ENCODE peak calls at places on chromosomes 2 and 18, in eight cellular contexts. One of them, this sample, is unnamed.

GRCh38 chr2:72144746-72145657 is 2.7 kb downstream of the CYP26B1 start:
- DNase-seq in NCI-H1436: no peak
- DNase-seq in astrocyte of the spinal cord: no peak
- DNase-seq in cardiac muscle cell: peak
- DNase-seq in activated naive CD4-positive, alpha-beta T cell: no peak
- DNase-seq in NCI-H2171 treated with DMSO at 0.1 percent for 48 hours: peak
- DNase-seq in M059J: peak
- DNase-seq in fibroblast of lung: no peak
- DNase-seq in this sample: no peak

GRCh38 chr2:120958623-120959366 is 223.1 kb downstream of the GLI2 start:
- DNase-seq in NCI-H1436: no peak
- DNase-seq in astrocyte of the spinal cord: peak
- DNase-seq in cardiac muscle cell: peak
- DNase-seq in activated naive CD4-positive, alpha-beta T cell: no peak
- DNase-seq in NCI-H2171 treated with DMSO at 0.1 percent for 48 hours: no peak
- DNase-seq in M059J: no peak
- DNase-seq in fibroblast of lung: no peak
- DNase-seq in this sample: no peak

GRCh38 chr2:9206991-9207640 is 504 bp downstream of the ASAP2 start:
- DNase-seq in NCI-H1436: no peak
- DNase-seq in astrocyte of the spinal cord: peak
- DNase-seq in cardiac muscle cell: peak
- DNase-seq in activated naive CD4-positive, alpha-beta T cell: no peak
- DNase-seq in NCI-H2171 treated with DMSO at 0.1 percent for 48 hours: peak
- DNase-seq in M059J: peak
- DNase-seq in fibroblast of lung: peak
- DNase-seq in this sample: no peak

GRCh38 chr18:79139206-79139605 is 70.0 kb downstream of the ATP9B start:
- DNase-seq in NCI-H1436: no peak
- DNase-seq in astrocyte of the spinal cord: no peak
- DNase-seq in cardiac muscle cell: no peak
- DNase-seq in activated naive CD4-positive, alpha-beta T cell: no peak
- DNase-seq in NCI-H2171 treated with DMSO at 0.1 percent for 48 hours: no peak
- DNase-seq in M059J: no peak
- DNase-seq in fibroblast of lung: no peak
- DNase-seq in this sample: no peak

GRCh38 chr2:27156739-27157475 is 8.1 kb downstream of the TCF23 start:
- DNase-seq in NCI-H1436: no peak
- DNase-seq in astrocyte of the spinal cord: no peak
- DNase-seq in cardiac muscle cell: no peak
- DNase-seq in activated naive CD4-positive, alpha-beta T cell: no peak
- DNase-seq in NCI-H2171 treated with DMSO at 0.1 percent for 48 hours: peak
- DNase-seq in M059J: no peak
- DNase-seq in fibroblast of lung: no peak
- DNase-seq in this sample: no peak

GRCh38 chr18:8947576-8947975 is 154.9 kb upstream of the NDUFV2 start:
- DNase-seq in NCI-H1436: no peak
- DNase-seq in astrocyte of the spinal cord: peak
- DNase-seq in cardiac muscle cell: peak
- DNase-seq in activated naive CD4-positive, alpha-beta T cell: no peak
- DNase-seq in NCI-H2171 treated with DMSO at 0.1 percent for 48 hours: peak
- DNase-seq in M059J: peak
- DNase-seq in fibroblast of lung: peak
- DNase-seq in this sample: peak

GRCh38 chr18:59035591-59035990 is 104.1 kb upstream of the SEC11C start:
- DNase-seq in NCI-H1436: no peak
- DNase-seq in astrocyte of the spinal cord: no peak
- DNase-seq in cardiac muscle cell: no peak
- DNase-seq in activated naive CD4-positive, alpha-beta T cell: no peak
- DNase-seq in NCI-H2171 treated with DMSO at 0.1 percent for 48 hours: peak
- DNase-seq in M059J: no peak
- DNase-seq in fibroblast of lung: no peak
- DNase-seq in this sample: no peak

GRCh38 chr2:180753809-180754761 is 226.3 kb upstream of the UBE2E3 start:
- DNase-seq in NCI-H1436: no peak
- DNase-seq in astrocyte of the spinal cord: peak
- DNase-seq in cardiac muscle cell: no peak
- DNase-seq in activated naive CD4-positive, alpha-beta T cell: no peak
- DNase-seq in NCI-H2171 treated with DMSO at 0.1 percent for 48 hours: no peak
- DNase-seq in M059J: peak
- DNase-seq in fibroblast of lung: peak
- DNase-seq in this sample: no peak

GRCh38 chr18:61703508-61703907 is 189.3 kb downstream of the RNF152 start:
- DNase-seq in NCI-H1436: no peak
- DNase-seq in astrocyte of the spinal cord: peak
- DNase-seq in cardiac muscle cell: peak
- DNase-seq in activated naive CD4-positive, alpha-beta T cell: no peak
- DNase-seq in NCI-H2171 treated with DMSO at 0.1 percent for 48 hours: no peak
- DNase-seq in M059J: peak
- DNase-seq in fibroblast of lung: peak
- DNase-seq in this sample: peak

GRCh38 chr2:215384710-215385109 is 51.2 kb downstream of the FN1 start:
- DNase-seq in NCI-H1436: no peak
- DNase-seq in astrocyte of the spinal cord: no peak
- DNase-seq in cardiac muscle cell: no peak
- DNase-seq in activated naive CD4-positive, alpha-beta T cell: no peak
- DNase-seq in NCI-H2171 treated with DMSO at 0.1 percent for 48 hours: no peak
- DNase-seq in M059J: no peak
- DNase-seq in fibroblast of lung: no peak
- DNase-seq in this sample: no peak

GRCh38 chr2:205946226-205946625 is 139.7 kb downstream of the INO80D start:
- DNase-seq in NCI-H1436: no peak
- DNase-seq in astrocyte of the spinal cord: no peak
- DNase-seq in cardiac muscle cell: no peak
- DNase-seq in activated naive CD4-positive, alpha-beta T cell: no peak
- DNase-seq in NCI-H2171 treated with DMSO at 0.1 percent for 48 hours: no peak
- DNase-seq in M059J: no peak
- DNase-seq in fibroblast of lung: no peak
- DNase-seq in this sample: no peak

GRCh38 chr2:235511187-235511661 is 17.4 kb downstream of the AGAP1 start:
- DNase-seq in NCI-H1436: no peak
- DNase-seq in astrocyte of the spinal cord: peak
- DNase-seq in cardiac muscle cell: peak
- DNase-seq in activated naive CD4-positive, alpha-beta T cell: no peak
- DNase-seq in NCI-H2171 treated with DMSO at 0.1 percent for 48 hours: no peak
- DNase-seq in M059J: peak
- DNase-seq in fibroblast of lung: peak
- DNase-seq in this sample: peak

GRCh38 chr2:231709981-231710750 is 1.8 kb downstream of the PTMA start:
- DNase-seq in NCI-H1436: peak
- DNase-seq in astrocyte of the spinal cord: peak
- DNase-seq in cardiac muscle cell: peak
- DNase-seq in activated naive CD4-positive, alpha-beta T cell: peak
- DNase-seq in NCI-H2171 treated with DMSO at 0.1 percent for 48 hours: no peak
- DNase-seq in M059J: peak
- DNase-seq in fibroblast of lung: peak
- DNase-seq in this sample: no peak

GRCh38 chr2:189579585-189579984 is 1.0 kb downstream of the SLC40A1 start:
- DNase-seq in NCI-H1436: no peak
- DNase-seq in astrocyte of the spinal cord: no peak
- DNase-seq in cardiac muscle cell: peak
- DNase-seq in activated naive CD4-positive, alpha-beta T cell: no peak
- DNase-seq in NCI-H2171 treated with DMSO at 0.1 percent for 48 hours: no peak
- DNase-seq in M059J: no peak
- DNase-seq in fibroblast of lung: no peak
- DNase-seq in this sample: no peak

GRCh38 chr2:216691210-216691741 is 4.1 kb downstream of the IGFBP5 start:
- DNase-seq in NCI-H1436: peak
- DNase-seq in astrocyte of the spinal cord: peak
- DNase-seq in cardiac muscle cell: peak
- DNase-seq in activated naive CD4-positive, alpha-beta T cell: no peak
- DNase-seq in NCI-H2171 treated with DMSO at 0.1 percent for 48 hours: peak
- DNase-seq in M059J: peak
- DNase-seq in fibroblast of lung: peak
- DNase-seq in this sample: no peak

GRCh38 chr2:108616731-108617161 is 82.5 kb downstream of the LIMS1 start:
- DNase-seq in NCI-H1436: no peak
- DNase-seq in astrocyte of the spinal cord: peak
- DNase-seq in cardiac muscle cell: no peak
- DNase-seq in activated naive CD4-positive, alpha-beta T cell: no peak
- DNase-seq in NCI-H2171 treated with DMSO at 0.1 percent for 48 hours: peak
- DNase-seq in M059J: peak
- DNase-seq in fibroblast of lung: peak
- DNase-seq in this sample: no peak

GRCh38 chr2:212076456-212076855 is 462.1 kb downstream of the ERBB4 start:
- DNase-seq in NCI-H1436: no peak
- DNase-seq in astrocyte of the spinal cord: no peak
- DNase-seq in cardiac muscle cell: no peak
- DNase-seq in activated naive CD4-positive, alpha-beta T cell: no peak
- DNase-seq in NCI-H2171 treated with DMSO at 0.1 percent for 48 hours: no peak
- DNase-seq in M059J: no peak
- DNase-seq in fibroblast of lung: no peak
- DNase-seq in this sample: no peak

GRCh38 chr2:133500967-133501366 is 67.3 kb downstream of the NCKAP5 start:
- DNase-seq in NCI-H1436: no peak
- DNase-seq in astrocyte of the spinal cord: no peak
- DNase-seq in cardiac muscle cell: no peak
- DNase-seq in activated naive CD4-positive, alpha-beta T cell: no peak
- DNase-seq in NCI-H2171 treated with DMSO at 0.1 percent for 48 hours: no peak
- DNase-seq in M059J: peak
- DNase-seq in fibroblast of lung: no peak
- DNase-seq in this sample: no peak

GRCh38 chr2:167212054-167212648 is 323.9 kb downstream of the XIRP2 start:
- DNase-seq in NCI-H1436: peak
- DNase-seq in astrocyte of the spinal cord: peak
- DNase-seq in cardiac muscle cell: peak
- DNase-seq in activated naive CD4-positive, alpha-beta T cell: no peak
- DNase-seq in NCI-H2171 treated with DMSO at 0.1 percent for 48 hours: peak
- DNase-seq in M059J: peak
- DNase-seq in fibroblast of lung: peak
- DNase-seq in this sample: peak

GRCh38 chr2:55883339-55883738 is 40.2 kb downstream of the EFEMP1 start:
- DNase-seq in NCI-H1436: no peak
- DNase-seq in astrocyte of the spinal cord: no peak
- DNase-seq in cardiac muscle cell: peak
- DNase-seq in activated naive CD4-positive, alpha-beta T cell: no peak
- DNase-seq in NCI-H2171 treated with DMSO at 0.1 percent for 48 hours: no peak
- DNase-seq in M059J: peak
- DNase-seq in fibroblast of lung: peak
- DNase-seq in this sample: no peak

GRCh38 chr18:25787281-25787680 is 303.1 kb downstream of the SS18 start:
- DNase-seq in NCI-H1436: no peak
- DNase-seq in astrocyte of the spinal cord: peak
- DNase-seq in cardiac muscle cell: no peak
- DNase-seq in activated naive CD4-positive, alpha-beta T cell: no peak
- DNase-seq in NCI-H2171 treated with DMSO at 0.1 percent for 48 hours: peak
- DNase-seq in M059J: no peak
- DNase-seq in fibroblast of lung: no peak
- DNase-seq in this sample: no peak

GRCh38 chr2:46392561-46393351 is 86.6 kb upstream of the TMEM247 start:
- DNase-seq in NCI-H1436: no peak
- DNase-seq in astrocyte of the spinal cord: no peak
- DNase-seq in cardiac muscle cell: no peak
- DNase-seq in activated naive CD4-positive, alpha-beta T cell: no peak
- DNase-seq in NCI-H2171 treated with DMSO at 0.1 percent for 48 hours: no peak
- DNase-seq in M059J: no peak
- DNase-seq in fibroblast of lung: no peak
- DNase-seq in this sample: no peak

GRCh38 chr2:239769574-239770145 is 255.5 kb downstream of the NDUFA10 start:
- DNase-seq in NCI-H1436: no peak
- DNase-seq in astrocyte of the spinal cord: no peak
- DNase-seq in cardiac muscle cell: no peak
- DNase-seq in activated naive CD4-positive, alpha-beta T cell: no peak
- DNase-seq in NCI-H2171 treated with DMSO at 0.1 percent for 48 hours: no peak
- DNase-seq in M059J: no peak
- DNase-seq in fibroblast of lung: no peak
- DNase-seq in this sample: no peak

GRCh38 chr2:128228894-128229293 is 89.8 kb downstream of the HS6ST1 start:
- DNase-seq in NCI-H1436: peak
- DNase-seq in astrocyte of the spinal cord: no peak
- DNase-seq in cardiac muscle cell: no peak
- DNase-seq in activated naive CD4-positive, alpha-beta T cell: no peak
- DNase-seq in NCI-H2171 treated with DMSO at 0.1 percent for 48 hours: no peak
- DNase-seq in M059J: peak
- DNase-seq in fibroblast of lung: no peak
- DNase-seq in this sample: no peak

GRCh38 chr2:204604061-204604460 is 58.8 kb downstream of the PARD3B start:
- DNase-seq in NCI-H1436: no peak
- DNase-seq in astrocyte of the spinal cord: peak
- DNase-seq in cardiac muscle cell: peak
- DNase-seq in activated naive CD4-positive, alpha-beta T cell: no peak
- DNase-seq in NCI-H2171 treated with DMSO at 0.1 percent for 48 hours: no peak
- DNase-seq in M059J: no peak
- DNase-seq in fibroblast of lung: peak
- DNase-seq in this sample: peak

GRCh38 chr2:241620419-241620769 is 16.6 kb downstream of the THAP4 start:
- DNase-seq in NCI-H1436: no peak
- DNase-seq in astrocyte of the spinal cord: peak
- DNase-seq in cardiac muscle cell: peak
- DNase-seq in activated naive CD4-positive, alpha-beta T cell: no peak
- DNase-seq in NCI-H2171 treated with DMSO at 0.1 percent for 48 hours: no peak
- DNase-seq in M059J: peak
- DNase-seq in fibroblast of lung: peak
- DNase-seq in this sample: no peak

GRCh38 chr18:24818451-24818850 is 358.0 kb downstream of the HRH4 start:
- DNase-seq in NCI-H1436: no peak
- DNase-seq in astrocyte of the spinal cord: no peak
- DNase-seq in cardiac muscle cell: no peak
- DNase-seq in activated naive CD4-positive, alpha-beta T cell: no peak
- DNase-seq in NCI-H2171 treated with DMSO at 0.1 percent for 48 hours: peak
- DNase-seq in M059J: no peak
- DNase-seq in fibroblast of lung: no peak
- DNase-seq in this sample: no peak

GRCh38 chr2:74554821-74555531 is 456 bp downstream of the DOK1 start:
- DNase-seq in NCI-H1436: no peak
- DNase-seq in astrocyte of the spinal cord: no peak
- DNase-seq in cardiac muscle cell: peak
- DNase-seq in activated naive CD4-positive, alpha-beta T cell: no peak
- DNase-seq in NCI-H2171 treated with DMSO at 0.1 percent for 48 hours: no peak
- DNase-seq in M059J: no peak
- DNase-seq in fibroblast of lung: peak
- DNase-seq in this sample: no peak

GRCh38 chr18:12580630-12581342 is 77.1 kb downstream of the SPIRE1 start:
- DNase-seq in NCI-H1436: no peak
- DNase-seq in astrocyte of the spinal cord: no peak
- DNase-seq in cardiac muscle cell: no peak
- DNase-seq in activated naive CD4-positive, alpha-beta T cell: no peak
- DNase-seq in NCI-H2171 treated with DMSO at 0.1 percent for 48 hours: no peak
- DNase-seq in M059J: no peak
- DNase-seq in fibroblast of lung: no peak
- DNase-seq in this sample: no peak

GRCh38 chr2:216742411-216742810 is 47.1 kb upstream of the IGFBP5 start:
- DNase-seq in NCI-H1436: no peak
- DNase-seq in astrocyte of the spinal cord: no peak
- DNase-seq in cardiac muscle cell: peak
- DNase-seq in activated naive CD4-positive, alpha-beta T cell: no peak
- DNase-seq in NCI-H2171 treated with DMSO at 0.1 percent for 48 hours: no peak
- DNase-seq in M059J: no peak
- DNase-seq in fibroblast of lung: no peak
- DNase-seq in this sample: no peak

This sample was measured in astrocyte of the cerebellum.